ENCODE peak calls at places on chromosomes 5 and 9, in four cellular contexts. P, L, W and G are unnamed samples.

GRCh38 chr5:81750308-81751008 is 439 bp downstream of the SSBP2 start:
- DNase-seq in P (no peak), L (peak), W (no peak), G (no peak)

GRCh38 chr5:79872309-79872708 is 118.8 kb downstream of the MTX3 start:
- DNase-seq in P (no peak), L (no peak), W (no peak), G (no peak)

GRCh38 chr5:178403956-178404600 is 171.5 kb upstream of the PHYKPL start:
- DNase-seq in P (no peak), L (no peak), W (no peak), G (no peak)

GRCh38 chr9:87500491-87500890 is 2.8 kb downstream of the DAPK1 start:
- DNase-seq in P (no peak), L (no peak), W (no peak), G (no peak)

GRCh38 chr9:38107811-38108304 is 38.8 kb upstream of the SHB start:
- DNase-seq in P (no peak), L (no peak), W (no peak), G (no peak)

GRCh38 chr5:34686762-34687268 is 30.7 kb downstream of the RAI14 start:
- DNase-seq in P (no peak), L (peak), W (no peak), G (no peak)

GRCh38 chr5:150780180-150780692 is 1.7 kb downstream of the SMIM3 start:
- DNase-seq in P (peak), L (peak), W (no peak), G (peak)

GRCh38 chr9:125889524-125890473 is 142.6 kb downstream of the PBX3 start:
- DNase-seq in P (peak), L (peak), W (peak), G (no peak)

GRCh38 chr9:108603141-108603540 is 252.6 kb downstream of the ACTL7B start:
- DNase-seq in P (no peak), L (no peak), W (peak), G (no peak)

GRCh38 chr5:145903113-145903512 is 30.3 kb upstream of the GRXCR2 start:
- DNase-seq in P (peak), L (no peak), W (no peak), G (no peak)

GRCh38 chr5:167049043-167049663 is 1242.3 kb upstream of the WWC1 start:
- DNase-seq in P (peak), L (peak), W (no peak), G (peak)

GRCh38 chr5:134784241-134784920 is 25.8 kb downstream of the DDX46 start:
- DNase-seq in P (peak), L (peak), W (no peak), G (no peak)

GRCh38 chr5:148206620-148207019 is 3.8 kb downstream of the SPINK6 start:
- DNase-seq in P (no peak), L (no peak), W (no peak), G (no peak)

GRCh38 chr9:97737429-97737828 is 40.3 kb upstream of the XPA start:
- DNase-seq in P (peak), L (no peak), W (no peak), G (no peak)

GRCh38 chr5:149035282-149035882 is 27.5 kb downstream of the SH3TC2 start:
- DNase-seq in P (peak), L (peak), W (peak), G (peak)

GRCh38 chr9:94507531-94508258 is 47.2 kb upstream of the PCAT7 start:
- DNase-seq in P (no peak), L (no peak), W (no peak), G (no peak)

GRCh38 chr5:23466401-23466886 is 41.0 kb upstream of the PRDM9 start:
- DNase-seq in P (no peak), L (peak), W (no peak), G (peak)

GRCh38 chr5:137014731-137015130 is 484.4 kb downstream of the SPOCK1 start:
- DNase-seq in P (no peak), L (no peak), W (no peak), G (no peak)

GRCh38 chr9:86645303-86645702 is 291.1 kb upstream of the TUT7 start:
- DNase-seq in P (no peak), L (no peak), W (no peak), G (no peak)

GRCh38 chr5:138472353-138472752 is 7.1 kb downstream of the EGR1 start:
- DNase-seq in P (no peak), L (no peak), W (no peak), G (no peak)

GRCh38 chr5:136020383-136021015 is 8.3 kb upstream of the TGFBI start:
- DNase-seq in P (no peak), L (peak), W (no peak), G (peak)

GRCh38 chr5:127068771-127069330 is 4.5 kb downstream of the C5orf63 start:
- DNase-seq in P (no peak), L (no peak), W (no peak), G (no peak)

GRCh38 chr5:1498623-1499416 is 24.9 kb downstream of the LPCAT1 start:
- DNase-seq in P (peak), L (no peak), W (no peak), G (no peak)

GRCh38 chr9:20437466-20437865 is 184.8 kb downstream of the MLLT3 start:
- DNase-seq in P (no peak), L (no peak), W (no peak), G (no peak)

GRCh38 chr5:99058466-99058865 is 129.7 kb upstream of the CHD1 start:
- DNase-seq in P (no peak), L (no peak), W (no peak), G (no peak)

GRCh38 chr5:149464796-149465489 is 85.9 kb upstream of the IL17B start:
- DNase-seq in P (no peak), L (peak), W (no peak), G (no peak)

GRCh38 chr5:134545070-134545868 is 19.8 kb downstream of the JADE2 start:
- DNase-seq in P (peak), L (peak), W (no peak), G (no peak)

GRCh38 chr5:143893638-143894037 is 81.7 kb downstream of the HMHB1 start:
- DNase-seq in P (no peak), L (no peak), W (no peak), G (no peak)

GRCh38 chr9:110897899-110898298 is 140.4 kb downstream of the LPAR1 start:
- DNase-seq in P (no peak), L (no peak), W (no peak), G (no peak)

GRCh38 chr5:136064510-136064909 is 35.7 kb downstream of the TGFBI start:
- DNase-seq in P (no peak), L (no peak), W (no peak), G (no peak)

GRCh38 chr9:109745335-109746283 is 34.4 kb upstream of the PALM2AKAP2 start:
- DNase-seq in P (no peak), L (peak), W (peak), G (no peak)

GRCh38 chr5:1526151-1526631 is 2.4 kb upstream of the LPCAT1 start:
- DNase-seq in P (no peak), L (no peak), W (no peak), G (no peak)

GRCh38 chr5:177610131-177610769 is 10.3 kb downstream of the B4GALT7 start:
- DNase-seq in P (no peak), L (no peak), W (no peak), G (no peak)

GRCh38 chr9:135326633-135327152 is 152.9 kb upstream of the PPP1R26 start:
- DNase-seq in P (no peak), L (no peak), W (no peak), G (no peak)

GRCh38 chr5:177546262-177546741 is 8.1 kb downstream of the FAM193B start:
- DNase-seq in P (no peak), L (peak), W (no peak), G (peak)

GRCh38 chr5:154101184-154101583 is 62.4 kb downstream of the MFAP3 start:
- DNase-seq in P (no peak), L (no peak), W (no peak), G (no peak)

GRCh38 chr9:2623046-2623865 is 1.7 kb downstream of the VLDLR start:
- DNase-seq in P (no peak), L (peak), W (peak), G (peak)